ENCODE peak calls at places on chromosomes 4 and X, in ten cellular contexts. One of them, this sample, is unnamed.

GRCh38 chr4:142372570-142373300 is 473.4 kb downstream of the INPP4B start:
- DNase-seq in SK-N-SH: no peak
- DNase-seq in choroid plexus epithelial cell: no peak
- DNase-seq in HFF-Myc: no peak
- DNase-seq in lower leg skin: no peak
- DNase-seq in fibroblast of lung: no peak
- DNase-seq in tibial artery: no peak
- DNase-seq in foreskin fibroblast: no peak
- DNase-seq in Caco-2: no peak
- DNase-seq in heart right ventricle: no peak
- DNase-seq in this sample: no peak

GRCh38 chr4:108345862-108346530 is 177.3 kb upstream of the LEF1 start:
- DNase-seq in SK-N-SH: no peak
- DNase-seq in choroid plexus epithelial cell: peak
- DNase-seq in HFF-Myc: no peak
- DNase-seq in lower leg skin: no peak
- DNase-seq in fibroblast of lung: no peak
- DNase-seq in tibial artery: no peak
- DNase-seq in foreskin fibroblast: no peak
- DNase-seq in Caco-2: no peak
- DNase-seq in heart right ventricle: no peak
- DNase-seq in this sample: no peak

GRCh38 chr4:1244081-1244977 is 4.6 kb downstream of the CTBP1 start:
- DNase-seq in SK-N-SH: peak
- DNase-seq in choroid plexus epithelial cell: no peak
- DNase-seq in HFF-Myc: no peak
- DNase-seq in lower leg skin: no peak
- DNase-seq in fibroblast of lung: no peak
- DNase-seq in tibial artery: peak
- DNase-seq in foreskin fibroblast: peak
- DNase-seq in Caco-2: peak
- DNase-seq in heart right ventricle: peak
- DNase-seq in this sample: peak

GRCh38 chr4:18439306-18439705 is 417.8 kb upstream of the LCORL start:
- DNase-seq in SK-N-SH: no peak
- DNase-seq in choroid plexus epithelial cell: no peak
- DNase-seq in HFF-Myc: no peak
- DNase-seq in lower leg skin: no peak
- DNase-seq in fibroblast of lung: no peak
- DNase-seq in tibial artery: no peak
- DNase-seq in foreskin fibroblast: no peak
- DNase-seq in Caco-2: no peak
- DNase-seq in heart right ventricle: no peak
- DNase-seq in this sample: no peak

GRCh38 chr4:109411964-109412363 is 21.7 kb upstream of the SEC24B start:
- DNase-seq in SK-N-SH: no peak
- DNase-seq in choroid plexus epithelial cell: peak
- DNase-seq in HFF-Myc: no peak
- DNase-seq in lower leg skin: no peak
- DNase-seq in fibroblast of lung: no peak
- DNase-seq in tibial artery: no peak
- DNase-seq in foreskin fibroblast: peak
- DNase-seq in Caco-2: no peak
- DNase-seq in heart right ventricle: peak
- DNase-seq in this sample: no peak

GRCh38 chr4:154039435-154040061 is 250.7 kb upstream of the SFRP2 start:
- DNase-seq in SK-N-SH: no peak
- DNase-seq in choroid plexus epithelial cell: peak
- DNase-seq in HFF-Myc: no peak
- DNase-seq in lower leg skin: no peak
- DNase-seq in fibroblast of lung: no peak
- DNase-seq in tibial artery: no peak
- DNase-seq in foreskin fibroblast: no peak
- DNase-seq in Caco-2: no peak
- DNase-seq in heart right ventricle: no peak
- DNase-seq in this sample: no peak

GRCh38 chrX:70452143-70452733 is 7.6 kb downstream of the DLG3 start:
- DNase-seq in SK-N-SH: peak
- DNase-seq in choroid plexus epithelial cell: peak
- DNase-seq in HFF-Myc: no peak
- DNase-seq in lower leg skin: no peak
- DNase-seq in fibroblast of lung: peak
- DNase-seq in tibial artery: peak
- DNase-seq in foreskin fibroblast: peak
- DNase-seq in Caco-2: peak
- DNase-seq in heart right ventricle: peak
- DNase-seq in this sample: no peak

GRCh38 chr4:185730387-185730786 is 81.6 kb downstream of the SORBS2 start:
- DNase-seq in SK-N-SH: no peak
- DNase-seq in choroid plexus epithelial cell: peak
- DNase-seq in HFF-Myc: no peak
- DNase-seq in lower leg skin: no peak
- DNase-seq in fibroblast of lung: peak
- DNase-seq in tibial artery: no peak
- DNase-seq in foreskin fibroblast: no peak
- DNase-seq in Caco-2: no peak
- DNase-seq in heart right ventricle: no peak
- DNase-seq in this sample: no peak

GRCh38 chr4:1579834-1580686 is 104.1 kb downstream of the FAM53A start:
- DNase-seq in SK-N-SH: peak
- DNase-seq in choroid plexus epithelial cell: no peak
- DNase-seq in HFF-Myc: no peak
- DNase-seq in lower leg skin: peak
- DNase-seq in fibroblast of lung: no peak
- DNase-seq in tibial artery: peak
- DNase-seq in foreskin fibroblast: peak
- DNase-seq in Caco-2: peak
- DNase-seq in heart right ventricle: peak
- DNase-seq in this sample: peak

GRCh38 chrX:11188664-11189063 is 77.5 kb downstream of the HCCS start:
- DNase-seq in SK-N-SH: no peak
- DNase-seq in choroid plexus epithelial cell: peak
- DNase-seq in HFF-Myc: peak
- DNase-seq in lower leg skin: no peak
- DNase-seq in fibroblast of lung: peak
- DNase-seq in tibial artery: no peak
- DNase-seq in foreskin fibroblast: peak
- DNase-seq in Caco-2: no peak
- DNase-seq in heart right ventricle: no peak
- DNase-seq in this sample: no peak

GRCh38 chr4:143184217-143184502 is 557 bp upstream of the USP38 start:
- DNase-seq in SK-N-SH: no peak
- DNase-seq in choroid plexus epithelial cell: no peak
- DNase-seq in HFF-Myc: no peak
- DNase-seq in lower leg skin: no peak
- DNase-seq in fibroblast of lung: no peak
- DNase-seq in tibial artery: no peak
- DNase-seq in foreskin fibroblast: no peak
- DNase-seq in Caco-2: no peak
- DNase-seq in heart right ventricle: no peak
- DNase-seq in this sample: no peak

GRCh38 chr4:48343531-48343930 is 2.2 kb downstream of the SLAIN2 start:
- DNase-seq in SK-N-SH: no peak
- DNase-seq in choroid plexus epithelial cell: peak
- DNase-seq in HFF-Myc: no peak
- DNase-seq in lower leg skin: no peak
- DNase-seq in fibroblast of lung: peak
- DNase-seq in tibial artery: no peak
- DNase-seq in foreskin fibroblast: no peak
- DNase-seq in Caco-2: no peak
- DNase-seq in heart right ventricle: no peak
- DNase-seq in this sample: no peak

GRCh38 chrX:111445485-111445884 is 33.5 kb upstream of the DCX start:
- DNase-seq in SK-N-SH: peak
- DNase-seq in choroid plexus epithelial cell: peak
- DNase-seq in HFF-Myc: peak
- DNase-seq in lower leg skin: no peak
- DNase-seq in fibroblast of lung: peak
- DNase-seq in tibial artery: no peak
- DNase-seq in foreskin fibroblast: peak
- DNase-seq in Caco-2: no peak
- DNase-seq in heart right ventricle: no peak
- DNase-seq in this sample: no peak
- TF ChIP-seq CTCF in SK-N-SH: peak
- TF ChIP-seq CTCF in choroid plexus epithelial cell: peak
- TF ChIP-seq CTCF in HFF-Myc: peak
- TF ChIP-seq CTCF in lower leg skin: no peak
- TF ChIP-seq CTCF in fibroblast of lung: peak
- TF ChIP-seq CTCF in tibial artery: peak
- TF ChIP-seq CTCF in foreskin fibroblast: peak
- TF ChIP-seq CTCF in Caco-2: peak
- TF ChIP-seq CTCF in heart right ventricle: peak
- TF ChIP-seq CTCF in this sample: peak

DNA sequence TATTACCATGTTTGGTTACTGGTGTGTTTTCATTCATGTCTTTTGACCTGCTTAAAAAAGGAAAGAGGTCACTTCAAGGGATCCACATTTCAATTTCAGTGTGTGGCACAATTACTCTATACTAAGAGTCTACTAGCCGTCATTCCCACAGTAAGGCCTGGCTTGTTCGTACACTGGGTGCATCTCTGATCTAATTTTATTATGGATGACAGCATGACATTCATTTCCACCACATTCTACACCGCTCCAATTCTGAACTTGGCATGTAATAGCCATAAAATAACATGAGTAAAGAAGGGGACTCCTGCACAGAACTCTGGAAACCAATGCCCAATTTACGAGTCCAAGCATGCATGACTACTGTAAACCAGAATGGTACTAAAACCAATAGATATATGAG is 51.1 kb downstream of the HAND2 start:
- DNase-seq in SK-N-SH: no peak
- DNase-seq in choroid plexus epithelial cell: no peak
- DNase-seq in HFF-Myc: no peak
- DNase-seq in lower leg skin: no peak
- DNase-seq in fibroblast of lung: no peak
- DNase-seq in tibial artery: no peak
- DNase-seq in foreskin fibroblast: no peak
- DNase-seq in Caco-2: no peak
- DNase-seq in heart right ventricle: no peak
- DNase-seq in this sample: no peak
- H3K4me3 ChIP-seq in SK-N-SH: no peak
- H3K4me3 ChIP-seq in choroid plexus epithelial cell: no peak
- H3K4me3 ChIP-seq in HFF-Myc: no peak
- H3K4me3 ChIP-seq in lower leg skin: no peak
- H3K4me3 ChIP-seq in fibroblast of lung: no peak
- H3K4me3 ChIP-seq in tibial artery: no peak
- H3K4me3 ChIP-seq in foreskin fibroblast: no peak
- H3K4me3 ChIP-seq in Caco-2: no peak
- H3K4me3 ChIP-seq in heart right ventricle: no peak
- H3K4me3 ChIP-seq in this sample: no peak

DNA sequence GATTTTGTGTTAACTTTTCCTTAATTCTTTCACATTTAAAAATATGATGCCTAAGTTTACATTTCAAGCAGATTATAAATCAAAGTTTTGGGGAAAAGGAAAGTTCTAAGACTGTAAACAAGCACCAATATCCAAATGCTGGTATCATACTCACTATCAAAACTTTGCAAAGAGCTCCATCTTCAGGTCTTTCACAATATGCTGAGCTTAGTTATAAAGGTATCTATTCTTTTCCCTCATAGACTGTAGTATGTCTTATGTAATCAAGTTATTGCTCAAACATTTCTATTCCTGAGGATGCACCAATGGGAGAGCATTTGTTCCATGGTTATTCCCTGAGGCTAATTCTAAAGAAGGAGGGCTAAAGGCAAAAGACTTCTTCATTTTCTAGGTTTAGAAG is 207.9 kb upstream of the FAM241A start:
- DNase-seq in SK-N-SH: no peak
- DNase-seq in choroid plexus epithelial cell: peak
- DNase-seq in HFF-Myc: no peak
- DNase-seq in lower leg skin: no peak
- DNase-seq in fibroblast of lung: peak
- DNase-seq in tibial artery: no peak
- DNase-seq in foreskin fibroblast: peak
- DNase-seq in Caco-2: no peak
- DNase-seq in heart right ventricle: no peak
- DNase-seq in this sample: no peak
- TF ChIP-seq CTCF in SK-N-SH: peak
- TF ChIP-seq CTCF in choroid plexus epithelial cell: peak
- TF ChIP-seq CTCF in HFF-Myc: peak
- TF ChIP-seq CTCF in lower leg skin: no peak
- TF ChIP-seq CTCF in fibroblast of lung: peak
- TF ChIP-seq CTCF in tibial artery: no peak
- TF ChIP-seq CTCF in foreskin fibroblast: peak
- TF ChIP-seq CTCF in Caco-2: peak
- TF ChIP-seq CTCF in heart right ventricle: no peak
- TF ChIP-seq CTCF in this sample: no peak

GRCh38 chrX:107826286-107827136 is 845 bp downstream of the MID2 start:
- DNase-seq in SK-N-SH: peak
- DNase-seq in choroid plexus epithelial cell: peak
- DNase-seq in HFF-Myc: no peak
- DNase-seq in lower leg skin: no peak
- DNase-seq in fibroblast of lung: peak
- DNase-seq in tibial artery: peak
- DNase-seq in foreskin fibroblast: peak
- DNase-seq in Caco-2: no peak
- DNase-seq in heart right ventricle: peak
- DNase-seq in this sample: no peak
- H3K4me3 ChIP-seq in SK-N-SH: peak
- H3K4me3 ChIP-seq in choroid plexus epithelial cell: peak
- H3K4me3 ChIP-seq in HFF-Myc: peak
- H3K4me3 ChIP-seq in lower leg skin: peak
- H3K4me3 ChIP-seq in fibroblast of lung: peak
- H3K4me3 ChIP-seq in tibial artery: peak
- H3K4me3 ChIP-seq in foreskin fibroblast: peak
- H3K4me3 ChIP-seq in Caco-2: peak
- H3K4me3 ChIP-seq in heart right ventricle: peak
- H3K4me3 ChIP-seq in this sample: peak

GRCh38 chrX:56763556-56764152 is 34.6 kb downstream of the NBDY start:
- DNase-seq in SK-N-SH: peak
- DNase-seq in choroid plexus epithelial cell: no peak
- DNase-seq in HFF-Myc: no peak
- DNase-seq in lower leg skin: no peak
- DNase-seq in fibroblast of lung: no peak
- DNase-seq in tibial artery: no peak
- DNase-seq in foreskin fibroblast: no peak
- DNase-seq in Caco-2: no peak
- DNase-seq in heart right ventricle: no peak
- DNase-seq in this sample: peak
- TF ChIP-seq CTCF in SK-N-SH: peak
- TF ChIP-seq CTCF in choroid plexus epithelial cell: no peak
- TF ChIP-seq CTCF in HFF-Myc: no peak
- TF ChIP-seq CTCF in lower leg skin: no peak
- TF ChIP-seq CTCF in fibroblast of lung: no peak
- TF ChIP-seq CTCF in tibial artery: no peak
- TF ChIP-seq CTCF in foreskin fibroblast: no peak
- TF ChIP-seq CTCF in Caco-2: no peak
- TF ChIP-seq CTCF in heart right ventricle: no peak
- TF ChIP-seq CTCF in this sample: no peak